ENCODE peak calls at places on chromosomes 6 and 20, in four cellular contexts. W is HepG2, J is K562, T is GM12878. D is an unnamed sample.

GRCh38 chr6:27096834-27097511 is 150.5 kb upstream of the PRSS16 start:
- DNase-seq in J (no peak), W (no peak), T (no peak), D (peak)

GRCh38 chr6:135144678-135145508 is 36.2 kb upstream of the MYB start:
- DNase-seq in T (no peak), J (peak), W (peak), D (no peak)

GRCh38 chr6:136323431-136324112 is 33.9 kb upstream of the BCLAF1 start:
- DNase-seq in W (no peak), J (no peak), T (no peak), D (no peak)

GRCh38 chr6:75261299-75261698 is 17.7 kb upstream of the COX7A2 start:
- DNase-seq in W (no peak), T (no peak), J (no peak), D (no peak)

GRCh38 chr6:170026272-170027110 is 264.4 kb downstream of the DLL1 start:
- DNase-seq in W (no peak), T (no peak), J (no peak), D (no peak)

GRCh38 chr20:37670426-37670825 is 23.4 kb upstream of the CTNNBL1 start:
- DNase-seq in T (no peak), W (no peak), J (no peak), D (no peak)

GRCh38 chr6:69580696-69581095 is 216.1 kb downstream of the LMBRD1 start:
- DNase-seq in W (no peak), J (no peak), T (no peak), D (no peak)

GRCh38 chr6:161367472-161367871 is 93.6 kb upstream of the AGPAT4 start:
- DNase-seq in W (peak), T (no peak), J (no peak), D (no peak)

GRCh38 chr20:46872315-46873211 is 22.1 kb upstream of the EYA2 start:
- DNase-seq in W (no peak), J (peak), T (no peak), D (no peak)

GRCh38 chr6:49325901-49326300 is 137.2 kb downstream of the MMUT start:
- DNase-seq in T (no peak), J (no peak), W (no peak), D (no peak)

GRCh38 chr6:169165561-169166300 is 87.9 kb downstream of the THBS2 start:
- DNase-seq in T (no peak), W (no peak), J (no peak), D (no peak)

GRCh38 chr20:62813588-62813987 is 3.3 kb upstream of the COL9A3 start:
- DNase-seq in T (no peak), J (no peak), W (no peak), D (no peak)

GRCh38 chr6:28725890-28726348 is 197.9 kb downstream of the TRIM27 start:
- DNase-seq in J (peak), W (peak), T (no peak), D (peak)

GRCh38 chr6:137490961-137491360 is 3.2 kb downstream of the OLIG3 start:
- DNase-seq in T (no peak), J (no peak), W (no peak), D (no peak)

GRCh38 chr6:55758156-55758942 is 117.0 kb downstream of the BMP5 start:
- DNase-seq in T (no peak), W (peak), J (no peak), D (no peak)

GRCh38 chr6:55756711-55757110 is 118.7 kb downstream of the BMP5 start:
- DNase-seq in W (no peak), J (no peak), T (no peak), D (no peak)
- TF ChIP-seq CREM in W (no peak), J (no peak), T (no peak), D (no peak)

DNA sequence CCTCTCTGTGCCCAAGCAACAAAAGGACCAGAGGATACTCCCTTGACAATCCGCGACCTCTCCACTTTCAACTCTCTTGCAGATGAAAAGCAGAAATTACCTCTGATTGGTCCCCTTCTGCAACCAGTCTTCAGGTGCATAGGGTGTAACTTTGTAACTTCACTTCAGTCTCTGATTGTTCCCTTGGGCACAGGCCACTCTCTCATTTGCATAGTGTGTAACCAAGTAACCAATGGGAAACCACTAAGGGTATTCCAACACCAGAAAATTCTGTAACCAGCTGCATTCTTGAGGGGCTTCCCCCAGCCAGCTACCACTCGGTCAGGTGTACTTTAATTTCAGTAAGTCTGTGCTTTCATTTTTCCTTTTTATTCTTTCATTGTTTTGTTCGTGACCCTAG is 4.4 kb upstream of the RAET1L start:
- DNase-seq in T (no peak), W (no peak), J (no peak), D (no peak)
- TF ChIP-seq CREM in T (no peak), W (no peak), J (no peak), D (no peak)

GRCh38 chr20:1150218-1150617 is 31.8 kb downstream of the PSMF1 start:
- DNase-seq in T (no peak), J (no peak), W (peak), D (no peak)

GRCh38 chr20:1155342-1155741 is 29.4 kb downstream of the TMEM74B start:
- DNase-seq in T (no peak), W (no peak), J (no peak), D (no peak)

GRCh38 chr20:1150968-1151367 is 32.6 kb downstream of the PSMF1 start:
- DNase-seq in W (no peak), J (no peak), T (no peak), D (no peak)

GRCh38 chr20:1154734-1155133 is 30.0 kb downstream of the TMEM74B start:
- DNase-seq in J (no peak), W (no peak), T (no peak), D (no peak)

DNA sequence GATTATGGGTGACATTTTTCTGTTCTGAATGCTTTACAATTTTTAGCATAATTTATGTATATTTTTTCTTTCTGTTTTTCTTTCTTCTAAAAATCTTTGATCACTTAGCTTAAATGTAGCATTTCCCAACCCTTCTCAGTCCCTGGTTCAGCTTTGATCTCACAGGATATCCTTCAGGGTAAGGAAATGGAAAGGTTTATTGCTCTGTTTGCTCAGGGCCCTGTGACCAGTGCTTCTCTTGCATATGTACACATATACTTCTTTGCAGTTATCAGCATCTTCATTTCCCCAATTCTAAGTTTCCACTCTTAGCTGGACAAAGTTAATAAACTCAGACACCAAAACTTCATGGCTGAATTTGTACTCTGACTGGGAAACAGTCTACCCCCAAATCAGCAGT is 30.6 kb downstream of the TMEM74B start:
- DNase-seq in J (no peak), W (no peak), T (no peak), D (no peak)
- TF ChIP-seq CREM in J (no peak), W (no peak), T (no peak), D (no peak)

DNA sequence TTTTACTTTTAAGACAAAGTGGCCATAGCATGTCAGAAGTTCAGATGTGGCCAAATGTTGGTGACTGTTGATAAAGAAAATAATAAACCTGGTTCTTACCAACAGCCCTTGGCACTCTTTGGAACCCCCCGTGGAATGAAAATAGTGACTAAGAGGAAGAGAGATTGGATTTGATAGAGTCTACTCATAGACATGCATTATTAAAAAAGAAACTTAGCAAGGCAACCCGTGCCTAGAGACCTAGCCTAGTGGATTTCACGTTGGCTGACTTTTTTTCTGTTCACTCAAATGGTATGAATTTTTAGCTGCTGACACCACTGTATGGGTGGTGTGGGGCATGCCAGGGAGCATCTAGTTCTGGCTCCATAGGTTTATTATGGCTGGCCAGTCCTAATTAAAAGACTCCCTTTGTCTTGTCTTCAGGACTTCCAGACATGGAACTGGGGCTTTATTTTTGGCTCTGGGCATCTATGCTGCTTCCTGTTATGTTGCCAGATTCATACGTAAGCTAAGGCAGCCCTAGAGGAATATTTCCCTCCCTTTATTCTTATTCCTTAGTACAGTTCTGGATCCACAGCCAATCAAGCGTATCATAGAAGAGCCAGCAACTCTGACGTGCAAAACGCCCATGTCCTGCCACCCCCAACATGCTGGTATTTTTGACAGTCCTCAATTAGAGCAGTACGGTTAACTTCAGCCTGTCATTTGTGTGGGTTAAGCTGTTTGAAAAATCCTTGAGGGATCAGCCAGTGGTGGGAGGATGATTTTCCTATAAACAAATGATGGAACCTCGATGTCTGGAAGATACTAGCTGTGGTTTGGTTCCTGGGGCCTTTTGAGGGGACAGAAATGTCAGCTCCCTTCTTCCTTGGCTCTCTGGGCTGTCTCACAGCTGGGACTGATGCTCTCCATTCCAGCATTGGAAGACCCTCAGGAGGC is 127.5 kb downstream of the ISM1 start:
- DNase-seq in T (no peak), W (no peak), J (no peak), D (no peak)
- TF ChIP-seq CREM in T (no peak), W (no peak), J (no peak), D (no peak)

DNA sequence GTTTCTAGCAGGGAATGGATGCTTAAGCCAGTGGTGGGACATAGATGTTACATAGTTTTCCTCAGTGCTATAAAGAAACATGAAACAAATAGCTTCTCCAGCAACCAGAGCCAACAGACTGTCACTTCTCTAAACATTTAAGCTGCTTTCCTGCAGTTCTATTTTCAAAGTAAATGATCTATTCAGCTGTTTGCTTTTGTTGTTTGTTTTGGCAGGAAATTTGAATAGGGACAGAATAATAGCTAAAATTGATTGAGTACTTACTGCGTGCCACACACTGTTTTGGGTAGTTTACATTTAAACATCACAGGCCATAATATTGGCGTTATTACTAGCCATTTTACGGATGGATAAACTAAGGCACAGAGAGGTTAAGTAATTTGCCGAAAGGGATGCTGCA is 169.1 kb downstream of the UST start:
- DNase-seq in J (no peak), T (no peak), W (no peak), D (no peak)
- TF ChIP-seq CREM in J (no peak), T (no peak), W (no peak), D (no peak)

DNA sequence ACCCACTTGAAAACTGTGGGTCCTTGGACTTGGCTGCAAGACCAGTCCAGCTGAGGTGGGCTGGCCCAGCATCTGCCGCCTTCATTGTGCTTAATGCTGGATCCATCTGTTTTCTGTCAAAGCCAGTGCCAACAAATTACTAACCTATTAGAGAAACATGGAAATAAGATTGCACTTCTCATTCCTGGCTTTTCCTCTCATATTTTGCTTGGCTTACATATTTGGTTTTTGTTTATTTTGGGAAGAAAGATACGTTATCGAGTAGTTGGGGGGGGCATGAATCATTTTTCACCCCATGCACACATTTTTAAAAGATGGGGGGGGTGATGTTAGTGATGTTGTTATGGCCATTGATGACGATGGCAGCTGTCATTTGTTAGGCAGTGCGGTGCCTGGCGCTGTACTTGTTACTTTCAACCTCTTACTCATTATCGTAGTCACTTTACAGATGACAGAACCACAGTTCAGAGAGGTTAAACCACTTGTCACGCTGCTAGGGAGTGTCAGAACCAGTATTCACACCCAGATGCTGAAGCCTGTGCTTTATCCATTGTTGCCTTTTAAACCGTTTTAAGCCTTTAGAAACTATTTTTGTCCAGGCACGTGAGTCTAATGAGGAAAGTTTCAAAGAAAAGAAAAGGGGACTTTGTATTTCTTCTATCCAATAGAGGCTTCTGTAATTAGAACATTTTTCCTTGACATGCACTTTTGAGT is 180.0 kb downstream of the TMEM242 start:
- DNase-seq in T (no peak), J (no peak), W (no peak), D (no peak)
- TF ChIP-seq CREM in T (peak), J (no peak), W (no peak), D (no peak)

GRCh38 chr6:89977808-89978748 is 83.8 kb downstream of the GJA10 start:
- DNase-seq in J (no peak), T (no peak), W (no peak), D (no peak)

GRCh38 chr6:89972024-89972381 is 77.7 kb downstream of the GJA10 start:
- DNase-seq in T (no peak), W (no peak), J (no peak), D (no peak)

GRCh38 chr6:89978749-89979145 is 84.5 kb downstream of the GJA10 start:
- DNase-seq in T (no peak), W (no peak), J (no peak), D (no peak)

GRCh38 chr6:89976141-89977020 is 82.1 kb downstream of the GJA10 start:
- DNase-seq in T (no peak), W (no peak), J (no peak), D (no peak)

GRCh38 chr6:89974776-89975175 is 80.5 kb downstream of the GJA10 start:
- DNase-seq in J (no peak), T (no peak), W (no peak), D (no peak)
- TF ChIP-seq CREM in J (no peak), T (no peak), W (no peak), D (no peak)